ENCODE peak calls at places on chromosomes 2 and 18, in four cellular contexts. V is HCT116, J is transverse colon, Z is K562. N is an unnamed sample.

GRCh38 chr2:157785200-157785599 is 90.9 kb downstream of the ACVR1 start:
- DNase-seq in V (no peak), J (peak), Z (no peak), N (no peak)

GRCh38 chr2:148875387-148876051 is 492 bp downstream of the KIF5C start:
- DNase-seq in V (no peak), J (no peak), Z (no peak), N (peak)

GRCh38 chr2:20661028-20661980 is 5.6 kb upstream of the GDF7 start:
- DNase-seq in V (peak), J (peak), Z (peak), N (no peak)

GRCh38 chr2:102335871-102336366 is 19.7 kb upstream of the IL18R1 start:
- DNase-seq in V (no peak), J (no peak), Z (peak), N (no peak)

GRCh38 chr2:235498556-235499305 is 4.9 kb downstream of the AGAP1 start:
- DNase-seq in V (no peak), J (no peak), Z (no peak), N (no peak)

GRCh38 chr2:58497189-58497588 is 256.1 kb upstream of the FANCL start:
- DNase-seq in V (no peak), J (no peak), Z (no peak), N (no peak)

GRCh38 chr2:88751770-88752169 is 60.3 kb downstream of the RPIA start:
- DNase-seq in V (no peak), J (no peak), Z (no peak), N (no peak)

GRCh38 chr18:7116832-7117389 is 686 bp downstream of the LAMA1 start:
- DNase-seq in V (no peak), J (no peak), Z (no peak), N (no peak)

GRCh38 chr2:61011649-61012048 is 5.9 kb upstream of the PEX13 start:
- DNase-seq in V (no peak), J (no peak), Z (no peak), N (no peak)

GRCh38 chr2:73893764-73894474 is 1.1 kb downstream of the ACTG2 start:
- DNase-seq in V (no peak), J (no peak), Z (no peak), N (no peak)

GRCh38 chr18:23144628-23145027 is 9.3 kb downstream of the CABLES1 start:
- DNase-seq in V (no peak), J (no peak), Z (no peak), N (no peak)

GRCh38 chr2:70710276-70710675 is 57.7 kb downstream of the ADD2 start:
- DNase-seq in V (no peak), J (no peak), Z (no peak), N (no peak)

GRCh38 chr18:28469946-28470345 is 293.0 kb upstream of the CDH2 start:
- DNase-seq in V (no peak), J (no peak), Z (no peak), N (no peak)

GRCh38 chr18:76494181-76494540 is 881 bp downstream of the ZNF516 start:
- DNase-seq in V (no peak), J (peak), Z (no peak), N (no peak)

GRCh38 chr2:113056501-113056900 is 2.5 kb upstream of the IL36RN start:
- DNase-seq in V (no peak), J (no peak), Z (no peak), N (no peak)

GRCh38 chr18:58526425-58527115 is 102.3 kb downstream of the ALPK2 start:
- DNase-seq in V (no peak), J (no peak), Z (no peak), N (no peak)

GRCh38 chr2:59899692-59900091 is 653.8 kb downstream of the BCL11A start:
- DNase-seq in V (no peak), J (no peak), Z (no peak), N (no peak)

GRCh38 chr2:217407466-217407865 is 547.6 kb upstream of the TNP1 start:
- DNase-seq in V (no peak), J (no peak), Z (no peak), N (no peak)

GRCh38 chr2:177334940-177335543 is 57.5 kb upstream of the AGPS start:
- DNase-seq in V (peak), J (no peak), Z (peak), N (no peak)

GRCh38 chr2:171210864-171211431 is 50.3 kb upstream of the TLK1 start:
- DNase-seq in V (no peak), J (no peak), Z (no peak), N (peak)

GRCh38 chr2:80437959-80438358 is 133.4 kb upstream of the LRRTM1 start:
- DNase-seq in V (no peak), J (no peak), Z (peak), N (no peak)

GRCh38 chr2:179963626-179964025 is 43.5 kb downstream of the CWC22 start:
- DNase-seq in V (no peak), J (no peak), Z (no peak), N (no peak)

GRCh38 chr2:47518497-47519146 is 115.7 kb downstream of the MSH2 start:
- DNase-seq in V (no peak), J (no peak), Z (no peak), N (no peak)

GRCh38 chr2:60633615-60634014 is 80.2 kb upstream of the BCL11A start:
- DNase-seq in V (no peak), J (no peak), Z (no peak), N (no peak)

GRCh38 chr2:148602918-148603561 is 41.5 kb upstream of the EPC2 start:
- DNase-seq in V (no peak), J (no peak), Z (no peak), N (no peak)

GRCh38 chr2:65227471-65228248 is at the start of gene ACTR2:
- DNase-seq in V (peak), J (peak), Z (peak), N (peak)

GRCh38 chr2:128536925-128537620 is 218.4 kb upstream of the HS6ST1 start:
- DNase-seq in V (peak), J (no peak), Z (peak), N (no peak)

GRCh38 chr2:215917953-215918620 is 95.3 kb downstream of the MREG start:
- DNase-seq in V (no peak), J (no peak), Z (no peak), N (peak)

GRCh38 chr2:16665746-16666452 is at the start of gene CYRIA:
- DNase-seq in V (no peak), J (peak), Z (peak), N (peak)

GRCh38 chr2:172740871-172741270 is 5.2 kb downstream of the RAPGEF4 start:
- DNase-seq in V (no peak), J (no peak), Z (no peak), N (no peak)

GRCh38 chr18:3595282-3596273 is 145.6 kb downstream of the TGIF1 start:
- DNase-seq in V (no peak), J (peak), Z (peak), N (no peak)

GRCh38 chr2:164920430-164920829 is 34.9 kb downstream of the SLC38A11 start:
- DNase-seq in V (no peak), J (no peak), Z (no peak), N (no peak)
- TF ChIP-seq POLR2A in V (no peak), J (no peak), Z (no peak), N (no peak)

DNA sequence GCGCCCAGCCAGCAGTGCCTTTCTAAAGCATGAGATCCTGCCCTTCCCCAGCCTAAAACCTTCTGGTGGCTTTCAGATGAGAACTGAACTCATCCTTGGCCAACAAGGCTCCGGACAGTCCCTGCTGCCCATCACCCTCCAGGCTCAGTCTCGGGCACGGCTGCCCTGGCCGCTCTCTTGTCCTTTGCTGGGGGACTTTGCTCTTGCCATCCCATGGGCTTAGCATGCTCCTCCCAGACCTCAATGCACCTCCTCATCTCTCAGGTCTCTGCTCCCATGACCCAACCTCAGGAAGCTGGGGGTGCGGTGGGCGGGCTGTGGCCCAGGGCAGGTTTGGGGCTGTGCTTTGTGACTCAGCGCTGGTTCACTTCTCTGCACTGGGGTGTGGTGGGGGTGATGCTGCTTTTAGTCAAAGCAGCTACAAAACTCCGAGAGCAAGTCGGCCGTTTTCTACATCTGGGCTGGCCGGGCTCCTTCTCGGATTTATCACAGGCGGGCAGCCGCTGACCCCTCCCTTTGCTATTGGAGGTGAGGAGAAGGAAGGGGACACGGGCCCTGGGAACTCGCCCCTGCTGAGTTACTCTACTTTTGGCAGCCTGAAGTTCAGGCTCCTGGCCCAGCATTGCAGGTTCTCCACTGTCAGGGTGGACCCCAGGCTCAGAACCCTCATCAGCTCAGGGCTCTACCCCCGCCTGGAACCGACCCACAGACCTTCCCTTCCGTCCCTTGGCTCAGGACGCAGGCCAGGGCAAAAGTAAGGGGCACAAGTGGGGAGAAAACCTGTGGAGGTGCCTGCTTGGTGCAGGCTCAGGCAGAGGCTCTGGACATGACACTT is 90.6 kb upstream of the TAF1B start:
- DNase-seq in V (peak), J (peak), Z (peak), N (no peak)
- TF ChIP-seq POLR2A in V (no peak), J (no peak), Z (no peak), N (no peak)

DNA sequence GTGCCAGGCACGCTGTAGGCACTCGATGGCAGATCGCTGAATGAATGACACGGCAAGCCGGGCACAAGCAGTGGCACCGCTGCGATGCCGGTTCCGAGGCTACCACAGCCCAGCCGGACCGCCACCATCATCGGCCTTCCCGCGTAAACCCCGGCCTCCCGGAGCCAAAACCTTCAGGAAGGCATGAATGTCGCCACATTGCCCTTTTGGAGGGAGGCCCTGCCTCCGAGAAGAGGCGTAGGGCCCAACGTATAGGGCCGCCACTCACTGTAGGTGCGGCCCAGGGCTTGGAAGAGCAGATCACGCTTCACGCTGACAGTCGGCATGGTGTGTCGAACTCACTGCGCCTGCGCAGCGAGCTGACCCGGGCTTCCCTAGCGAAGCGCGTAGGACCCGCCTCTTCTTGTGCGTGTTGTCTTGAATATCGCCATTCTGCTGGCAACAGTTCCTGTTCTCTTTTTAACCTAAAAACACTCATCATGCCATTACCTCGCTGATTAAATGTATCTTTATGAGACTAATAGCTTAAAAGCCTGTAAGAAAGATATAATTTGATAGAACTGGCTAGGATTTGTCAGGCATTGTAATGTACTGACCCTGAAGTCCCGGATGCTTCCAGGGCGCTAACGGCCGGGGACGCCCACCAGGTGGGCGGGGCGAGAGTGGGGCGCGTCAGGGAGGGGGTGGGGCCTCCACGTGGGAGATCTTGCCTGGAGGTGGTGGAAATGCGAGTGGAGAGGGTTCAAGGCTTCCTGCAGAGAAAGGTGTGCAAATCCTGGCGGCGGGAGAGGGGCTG is at the start of gene FARSB:
- DNase-seq in V (peak), J (peak), Z (peak), N (peak)
- TF ChIP-seq POLR2A in V (peak), J (peak), Z (peak), N (peak)

DNA sequence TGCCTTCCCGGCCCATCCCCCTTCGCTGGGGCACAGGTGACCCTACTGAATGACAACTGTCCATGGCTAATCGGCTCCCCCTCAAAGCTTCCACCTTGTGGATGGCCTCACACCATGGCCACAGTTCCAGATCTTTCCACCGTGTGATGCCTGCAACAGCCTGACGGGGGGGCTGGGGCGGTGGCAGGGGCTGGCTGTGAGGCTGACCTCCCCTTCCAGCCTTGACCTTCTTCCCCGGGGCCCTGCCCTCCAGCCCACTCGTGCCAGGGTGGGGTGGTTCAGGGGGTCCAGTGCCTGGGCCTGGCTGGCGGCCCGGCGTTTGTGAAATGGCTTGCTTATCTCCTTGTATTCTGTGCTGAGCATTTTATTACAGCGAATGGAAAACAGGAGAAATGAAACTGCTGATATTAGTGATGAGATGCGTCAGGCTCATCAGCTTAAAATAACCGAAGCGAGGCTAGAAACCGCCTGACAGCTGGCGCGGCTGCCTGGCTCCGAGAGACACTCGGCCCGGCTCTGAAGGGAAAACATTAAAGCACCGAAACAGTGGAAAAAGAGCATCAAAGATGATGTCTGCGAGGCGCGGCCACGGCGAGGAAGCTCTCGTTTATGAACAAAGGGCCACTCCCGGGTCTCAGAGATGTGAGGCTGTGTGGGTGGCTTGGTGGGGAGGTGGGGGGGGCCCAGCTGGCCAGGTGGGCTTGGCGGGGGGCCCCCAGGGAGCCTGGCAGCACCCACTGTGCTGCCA is 916 bp upstream of the PDCD1 start:
- DNase-seq in V (no peak), J (peak), Z (peak), N (peak)
- TF ChIP-seq POLR2A in V (no peak), J (no peak), Z (no peak), N (no peak)

GRCh38 chr18:12309683-12310198 is 1.7 kb downstream of the TUBB6 start:
- DNase-seq in V (no peak), J (no peak), Z (no peak), N (no peak)
- TF ChIP-seq POLR2A in V (no peak), J (no peak), Z (no peak), N (no peak)

GRCh38 chr2:96485751-96486643 is 19.2 kb downstream of the NEURL3 start:
- DNase-seq in V (no peak), J (peak), Z (peak), N (peak)
- TF ChIP-seq POLR2A in V (no peak), J (peak), Z (no peak), N (peak)

DNA sequence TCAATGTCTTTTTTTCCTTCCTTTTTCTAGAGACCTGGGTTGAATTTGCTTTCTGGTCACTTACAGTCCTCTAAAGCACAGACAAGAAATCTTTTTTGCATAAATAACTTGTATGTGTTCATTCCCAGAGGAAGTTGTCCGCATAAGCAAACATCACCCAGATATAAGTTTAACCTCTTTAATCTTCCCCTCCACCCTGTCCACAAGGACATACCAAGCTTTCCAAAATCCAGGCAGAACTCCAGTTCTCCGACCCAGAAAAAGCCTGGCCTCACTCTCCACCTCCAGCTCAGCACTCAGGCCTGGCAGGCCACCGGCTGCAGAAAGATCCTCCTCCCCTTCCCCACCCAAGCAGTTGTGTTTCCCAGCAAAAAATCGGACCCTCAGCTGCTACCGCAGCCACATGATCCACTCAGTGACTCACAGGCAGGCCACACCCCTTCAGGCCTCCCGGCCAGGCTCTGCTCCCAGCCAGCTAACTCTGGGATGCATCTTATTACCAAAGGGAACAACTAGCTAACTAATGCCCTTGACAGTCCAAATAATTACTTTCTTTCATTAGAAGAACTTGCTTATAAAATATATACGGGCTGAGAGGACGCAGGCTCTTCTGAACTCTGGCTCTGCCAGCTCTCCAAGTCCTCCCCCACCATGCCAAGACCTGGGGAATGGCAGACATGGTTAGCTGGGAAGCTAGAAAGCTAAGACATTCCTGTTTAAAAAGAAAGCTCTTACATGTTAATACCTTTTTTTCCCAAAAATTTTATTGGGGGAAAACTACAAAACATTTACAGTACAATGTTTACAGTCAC is 4.5 kb downstream of the ZFP36L2 start:
- DNase-seq in V (peak), J (peak), Z (peak), N (no peak)
- TF ChIP-seq POLR2A in V (no peak), J (peak), Z (peak), N (peak)

GRCh38 chr18:79611040-79611681 is 68.4 kb upstream of the CTDP1 start:
- DNase-seq in V (peak), J (no peak), Z (peak), N (no peak)

GRCh38 chr18:79612291-79613108 is 67.1 kb upstream of the CTDP1 start:
- DNase-seq in V (no peak), J (no peak), Z (no peak), N (no peak)

GRCh38 chr18:79609021-79609461 is 70.6 kb upstream of the CTDP1 start:
- DNase-seq in V (no peak), J (no peak), Z (no peak), N (no peak)

GRCh38 chr18:79609841-79610281 is 69.7 kb upstream of the CTDP1 start:
- DNase-seq in V (no peak), J (no peak), Z (no peak), N (no peak)

GRCh38 chr18:79610461-79611039 is 69.1 kb upstream of the CTDP1 start:
- DNase-seq in V (no peak), J (peak), Z (peak), N (no peak)
- TF ChIP-seq POLR2A in V (no peak), J (no peak), Z (no peak), N (no peak)

DNA sequence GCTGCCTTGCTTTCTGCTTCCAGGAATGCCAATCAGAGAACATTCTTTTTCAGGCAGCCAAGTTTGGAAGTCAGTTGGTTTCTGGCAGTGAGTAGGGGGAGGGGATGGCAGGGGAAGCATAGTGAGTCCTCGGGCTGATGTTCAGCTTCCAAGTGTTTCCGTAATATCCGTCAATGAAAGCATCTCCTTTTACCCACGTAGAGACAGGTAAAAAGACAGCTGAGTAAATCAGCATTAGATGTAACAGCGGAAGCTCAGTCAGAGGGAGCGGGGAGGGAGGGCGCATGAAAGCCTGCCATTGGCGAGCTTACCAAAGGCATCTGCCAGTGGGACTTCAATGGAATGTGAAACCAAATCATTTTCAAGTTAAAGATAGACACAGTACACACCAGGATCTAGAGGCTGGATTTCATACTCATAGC is 117.1 kb upstream of the DTNA start:
- DNase-seq in V (no peak), J (peak), Z (no peak), N (no peak)
- TF ChIP-seq POLR2A in V (no peak), J (no peak), Z (no peak), N (no peak)

N was measured in GM12892.